ENCODE peak calls at places on chromosomes 13 and 19, in four cellular contexts. R is Peyer's patch, Q is gastrocnemius medialis, E is heart left ventricle. C is an unnamed sample.

GRCh38 chr13:24842533-24843278 is 78.7 kb downstream of the RNF17 start:
- DNase-seq in R (no peak), Q (no peak), E (no peak), C (no peak)

GRCh38 chr19:51664997-51665396 is 18.4 kb upstream of the SIGLEC14 start:
- DNase-seq in R (no peak), Q (no peak), E (no peak), C (no peak)

GRCh38 chr13:37289212-37289935 is 183.9 kb upstream of the CSNK1A1L start:
- DNase-seq in R (no peak), Q (no peak), E (no peak), C (no peak)

GRCh38 chr19:57280913-57281425 is 684 bp downstream of the ZNF460 start:
- DNase-seq in R (no peak), Q (no peak), E (no peak), C (no peak)

GRCh38 chr19:8561071-8561764 is 16.0 kb downstream of the MYO1F start:
- DNase-seq in R (no peak), Q (no peak), E (no peak), C (no peak)

GRCh38 chr19:41218615-41219507 is at the start of gene AXL:
- DNase-seq in R (peak; percentile 61), Q (peak; percentile 49), E (peak; percentile 67), C (peak; percentile 95)

GRCh38 chr13:73677041-73677589 is 457.1 kb downstream of the KLF12 start:
- DNase-seq in R (no peak), Q (no peak), E (no peak), C (no peak)

GRCh38 chr19:55370305-55370988 is at the start of gene IL11:
- DNase-seq in R (no peak), Q (no peak), E (no peak), C (no peak)

GRCh38 chr19:40549007-40549708 is 27.5 kb upstream of the SHKBP1 start:
- DNase-seq in R (peak; percentile 72), Q (no peak), E (peak; percentile 53), C (peak; percentile 75)

GRCh38 chr13:110306960-110307696 is at the start of the genes COL4A1 and COL4A2:
- DNase-seq in R (peak; percentile 65), Q (peak; percentile 35), E (peak; percentile 87), C (peak; percentile 95)

DNA sequence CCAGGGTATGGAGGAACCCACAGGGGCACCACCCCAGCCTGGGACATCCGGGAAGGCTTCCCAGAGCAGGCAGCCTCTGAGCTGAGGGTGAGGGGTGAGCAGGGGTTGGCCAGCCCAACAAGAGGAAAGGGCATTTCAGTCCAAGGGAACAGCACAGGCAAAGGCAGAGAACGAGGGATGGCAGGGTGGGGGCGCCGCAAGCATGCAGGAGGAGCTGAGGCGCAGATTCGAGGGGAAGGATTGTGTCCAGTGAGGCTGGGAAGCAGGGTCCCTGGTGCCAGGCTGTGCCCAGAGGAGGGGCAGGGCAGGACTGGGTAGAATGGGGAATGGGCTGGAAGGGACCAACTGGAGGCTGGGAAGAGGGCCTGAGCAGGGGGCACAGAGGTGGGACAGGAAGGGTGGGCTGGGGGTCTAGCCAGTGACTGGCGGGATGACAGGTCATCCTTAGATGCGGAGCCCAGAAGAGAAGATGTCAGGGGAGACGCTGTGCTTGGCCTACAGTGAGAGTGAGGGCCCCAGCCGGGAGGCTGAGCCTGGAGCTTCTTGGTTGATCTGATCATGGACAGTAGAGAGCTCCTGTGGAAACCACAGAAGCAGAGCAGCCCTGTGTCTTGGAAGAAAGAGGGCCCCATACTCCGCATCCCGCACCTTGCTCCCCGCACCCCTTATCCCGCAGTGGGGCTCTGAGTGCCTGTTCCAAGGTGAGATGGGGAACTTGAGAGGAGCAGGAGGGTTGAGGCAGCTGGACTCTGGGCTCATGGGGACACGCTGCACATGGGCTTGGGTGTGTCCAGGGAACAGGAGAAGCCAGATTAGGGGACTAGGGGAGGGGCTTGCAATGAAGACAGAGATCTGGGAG is 13.7 kb downstream of the EMP3 start:
- DNase-seq in R (no peak), Q (no peak), E (no peak), C (no peak)
- TF ChIP-seq CTCF in R (no peak), Q (no peak), E (no peak), C (no peak)

GRCh38 chr13:91534996-91535395 is 136.6 kb downstream of the GPC5 start:
- DNase-seq in R (no peak), Q (no peak), E (no peak), C (no peak)

GRCh38 chr13:91533354-91533753 is 134.9 kb downstream of the GPC5 start:
- DNase-seq in R (no peak), Q (no peak), E (no peak), C (no peak)

GRCh38 chr13:91537376-91537775 is 139.0 kb downstream of the GPC5 start:
- DNase-seq in R (no peak), Q (no peak), E (no peak), C (no peak)

GRCh38 chr13:91526543-91527033 is 128.2 kb downstream of the GPC5 start:
- DNase-seq in R (no peak), Q (no peak), E (no peak), C (no peak)

GRCh38 chr13:91531646-91532045 is 133.2 kb downstream of the GPC5 start:
- DNase-seq in R (no peak), Q (no peak), E (no peak), C (no peak)
- H3K4me3 ChIP-seq in R (no peak overlapping the region), Q (no peak overlapping the region), E (no peak overlapping the region), C (no peak overlapping the region)

GRCh38 chr13:33610471-33611015 is 207.4 kb upstream of the RFC3 start:
- DNase-seq in R (no peak), Q (peak; percentile 63), E (peak; percentile 89), C (no peak)
- TF ChIP-seq POLR2A in R (no peak), Q (peak; percentile 13), E (no peak), C (no peak)

GRCh38 chr13:43111887-43112400 is 88.6 kb downstream of the DNAJC15 start:
- DNase-seq in R (no peak), Q (no peak), E (no peak), C (no peak)

GRCh38 chr13:43113603-43114002 is 90.2 kb downstream of the DNAJC15 start:
- DNase-seq in R (no peak), Q (no peak), E (no peak), C (no peak)

GRCh38 chr13:43119206-43119605 is 95.8 kb downstream of the DNAJC15 start:
- DNase-seq in R (no peak), Q (no peak), E (no peak), C (no peak)

GRCh38 chr13:43114504-43114903 is 91.1 kb downstream of the DNAJC15 start:
- DNase-seq in R (no peak), Q (no peak), E (no peak), C (no peak)

GRCh38 chr13:43116242-43116641 is 92.9 kb downstream of the DNAJC15 start:
- DNase-seq in R (no peak), Q (no peak), E (no peak), C (no peak)
- TF ChIP-seq CTCF in R (no peak), Q (no peak), E (no peak), C (no peak)

DNA sequence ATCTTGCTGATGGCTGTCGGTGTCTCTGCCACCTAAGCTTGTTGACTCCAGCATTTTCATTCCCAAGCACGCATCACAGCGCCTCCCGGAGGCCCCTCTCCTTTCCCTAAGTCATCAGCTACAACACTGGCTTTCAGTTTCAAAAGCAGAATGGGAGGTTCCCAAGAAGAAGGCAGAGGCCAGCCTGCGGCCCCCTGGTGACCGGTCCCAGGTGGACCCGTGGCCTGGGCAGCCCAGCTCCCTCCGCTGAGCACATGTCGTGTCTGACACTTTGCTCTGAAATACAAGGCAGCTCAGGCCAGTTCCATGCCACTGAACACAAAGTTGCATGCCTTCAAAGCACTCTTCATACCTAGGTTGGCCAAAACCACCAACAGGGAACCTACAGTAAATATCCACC is 8.5 kb downstream of the MLLT1 start:
- DNase-seq in R (no peak), Q (no peak), E (no peak), C (no peak)
- H3K4me3 ChIP-seq in R (no peak overlapping the region), Q (peak overlapping the region; percentile 36), E (peak overlapping the region; percentile 45), C (peak overlapping the region; percentile 41)

GRCh38 chr19:17526922-17527321 is 15.5 kb downstream of the PGLS start:
- DNase-seq in R (no peak), Q (no peak), E (no peak), C (no peak)
- TF ChIP-seq POLR2A in R (no peak), Q (no peak), E (no peak), C (no peak)

C was measured in sigmoid colon.